ENCODE peak calls at places on chromosomes 12 and 14, in six cellular contexts. I, B, K, O, D and G are unnamed samples. For H3K4me1 and H4K20me1, the result is how much of the 10 kb centered on the place peaks cover.

GRCh38 chr14:92322516-92322915 is 449 bp upstream of the SLC24A4 start:
- DNase-seq in I (no peak), B (no peak), K (no peak), O (no peak), D (no peak), G (no peak)

GRCh38 chr14:80981673-80982072 is 26.3 kb downstream of the TSHR start:
- DNase-seq in I (no peak), B (no peak), K (no peak), O (no peak), D (no peak), G (no peak)

GRCh38 chr14:32256606-32257005 is 53.5 kb upstream of the RNU6-8 start:
- DNase-seq in I (peak), B (no peak), K (no peak), O (no peak), D (no peak), G (no peak)

GRCh38 chr12:29611906-29612305 is 114.4 kb upstream of the OVCH1 start:
- DNase-seq in I (peak), B (no peak), K (no peak), O (no peak), D (no peak), G (no peak)

GRCh38 chr12:52149651-52150241 is 42.1 kb downstream of the KRT80 start:
- DNase-seq in I (no peak), B (no peak), K (no peak), O (no peak), D (no peak), G (no peak)

GRCh38 chr12:128402481-128402880 is 135.5 kb downstream of the TMEM132C start:
- DNase-seq in I (no peak), B (no peak), K (peak), O (no peak), D (no peak), G (no peak)

GRCh38 chr12:126950266-126950665 is 1316.7 kb upstream of the TMEM132C start:
- DNase-seq in I (no peak), B (no peak), K (no peak), O (no peak), D (no peak), G (no peak)

GRCh38 chr14:24057271-24057670 is 5.5 kb downstream of the CARMIL3 start:
- DNase-seq in I (no peak), B (no peak), K (no peak), O (no peak), D (no peak), G (no peak)

DNA sequence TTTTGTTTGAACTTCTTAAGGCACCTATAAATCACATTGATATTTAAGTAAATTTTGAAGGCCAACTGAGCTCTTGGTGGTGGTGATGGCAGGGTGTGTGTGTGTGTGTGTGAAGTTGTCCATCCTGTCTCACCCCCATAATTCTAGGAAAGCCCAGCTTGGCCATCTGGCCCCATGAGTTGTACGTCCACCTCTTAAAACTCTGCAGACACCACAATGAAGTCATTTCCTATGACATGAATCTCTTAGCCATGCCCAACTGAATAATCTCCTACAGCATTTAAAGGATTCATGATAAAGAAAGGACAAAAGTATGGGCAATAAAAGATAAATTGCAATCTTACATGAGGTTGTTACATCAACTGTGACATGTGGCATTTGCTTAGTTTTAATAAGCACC is 123.4 kb downstream of the TTC7B start:
- DNase-seq in I (peak), B (no peak), K (no peak), O (no peak), D (no peak), G (no peak)
- H3K4me1 ChIP-seq in I (under half), B (under half), K (under half), O (under half), D (under half), G (under half)

DNA sequence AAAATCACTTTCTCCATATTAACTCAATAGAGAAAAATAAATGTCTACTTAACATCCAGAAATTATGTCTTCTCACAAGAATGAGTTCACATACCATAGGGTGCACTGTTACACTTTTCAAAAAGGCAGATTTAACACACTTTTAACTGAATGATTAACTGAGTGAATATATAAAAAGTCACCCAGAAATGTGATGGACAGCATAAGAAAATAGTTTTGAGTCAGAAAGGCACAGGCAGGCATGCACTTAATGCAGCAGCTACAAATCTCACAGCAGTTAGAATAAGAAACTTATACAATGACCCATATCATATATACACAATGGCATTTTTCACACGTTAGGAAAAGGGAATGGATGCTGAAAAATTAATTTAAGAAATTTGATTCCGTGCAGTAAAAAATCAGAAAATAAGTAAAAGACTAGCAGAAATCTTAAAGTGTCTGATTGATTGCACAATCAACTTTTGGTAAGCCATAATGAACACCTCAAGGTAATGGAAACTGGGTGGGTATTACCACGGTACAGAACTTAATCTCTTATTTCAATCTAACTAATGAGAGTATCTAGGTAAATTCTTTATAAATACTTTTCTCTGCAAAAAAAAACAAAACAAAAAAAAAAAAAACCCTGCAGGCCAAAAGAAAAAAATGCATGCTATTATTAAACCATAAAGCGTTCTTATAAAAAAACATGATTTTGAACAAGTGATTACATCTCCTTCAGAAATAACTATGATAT is 3.5 kb downstream of the MED13L start:
- DNase-seq in I (no peak), B (no peak), K (no peak), O (no peak), D (no peak), G (no peak)
- H4K20me1 ChIP-seq in I (half or more), B (under half), K (under half), O (under half), D (under half), G (under half)

DNA sequence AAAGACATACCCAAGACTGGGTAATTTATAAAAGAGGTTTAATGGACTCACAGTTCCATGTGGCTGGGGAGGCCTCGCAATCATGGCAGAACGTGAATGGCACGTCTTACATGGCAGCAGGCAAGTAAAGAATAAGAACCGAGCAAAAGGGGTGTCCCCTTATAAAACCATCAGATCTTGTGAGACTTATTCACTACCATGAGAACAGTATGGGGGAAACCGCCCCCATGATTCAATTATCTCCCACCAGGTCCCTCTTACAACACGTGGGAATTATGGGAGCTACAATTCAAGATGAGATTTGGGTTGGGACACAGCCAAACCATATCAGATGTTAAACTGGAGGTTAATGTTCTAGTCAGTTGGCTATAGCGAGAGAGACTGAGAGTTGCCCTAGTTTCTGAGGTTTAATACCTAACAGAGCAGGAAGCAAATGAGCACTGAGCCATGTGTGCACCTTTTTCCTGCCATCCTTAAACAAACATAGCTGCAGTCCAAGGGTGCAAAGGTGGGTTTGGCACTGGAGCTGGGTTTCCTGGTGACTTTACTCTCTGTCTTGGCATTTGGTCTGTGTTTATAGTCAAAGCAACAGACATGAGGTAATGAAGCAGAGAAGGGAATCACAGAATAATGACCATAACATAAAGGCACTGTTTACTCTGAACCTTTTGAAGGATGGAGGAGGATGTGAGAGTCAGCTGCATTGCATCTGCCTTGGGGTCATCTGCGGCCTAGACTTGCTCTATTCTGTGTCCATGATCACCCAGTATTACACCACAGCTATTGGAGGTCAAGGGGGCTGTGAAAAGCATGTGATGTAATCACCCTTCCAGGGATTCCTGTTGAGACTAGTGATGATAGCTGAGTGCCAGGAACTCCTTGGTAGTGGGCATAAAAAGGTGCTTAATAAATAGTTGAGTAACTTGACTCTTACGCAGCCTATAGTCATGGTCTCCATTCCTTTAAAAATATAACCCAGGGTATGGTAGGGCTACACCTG is 83.6 kb upstream of the USP44 start:
- DNase-seq in I (peak), B (peak), K (no peak), O (no peak), D (no peak), G (peak)
- TF ChIP-seq POLR2A in I (no peak), B (no peak), K (no peak), O (no peak), D (no peak), G (peak)

DNA sequence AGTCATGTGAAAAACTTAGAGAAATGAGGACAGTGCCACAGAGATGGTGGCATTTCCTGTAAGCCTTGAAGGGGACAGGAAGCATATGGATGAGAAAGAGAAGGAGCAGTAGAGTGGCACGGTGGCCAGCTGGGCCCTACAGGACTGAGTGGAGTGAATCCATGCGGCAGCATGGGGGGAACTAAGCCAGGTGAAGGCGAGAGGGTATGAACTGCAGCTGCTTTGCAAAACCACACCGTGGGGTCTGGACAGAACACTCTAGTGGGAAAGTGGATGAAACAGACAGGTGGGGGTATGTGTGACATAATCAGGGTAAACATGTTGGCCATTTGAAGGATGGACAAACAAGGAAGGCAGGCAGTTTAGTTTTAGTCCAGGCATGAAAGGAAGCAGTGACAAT is 10.4 kb upstream of the SYCP3 start:
- DNase-seq in I (no peak), B (no peak), K (no peak), O (no peak), D (no peak), G (no peak)
- H3K4me1 ChIP-seq in I (under half), B (under half), K (under half), O (under half), D (under half), G (under half)

DNA sequence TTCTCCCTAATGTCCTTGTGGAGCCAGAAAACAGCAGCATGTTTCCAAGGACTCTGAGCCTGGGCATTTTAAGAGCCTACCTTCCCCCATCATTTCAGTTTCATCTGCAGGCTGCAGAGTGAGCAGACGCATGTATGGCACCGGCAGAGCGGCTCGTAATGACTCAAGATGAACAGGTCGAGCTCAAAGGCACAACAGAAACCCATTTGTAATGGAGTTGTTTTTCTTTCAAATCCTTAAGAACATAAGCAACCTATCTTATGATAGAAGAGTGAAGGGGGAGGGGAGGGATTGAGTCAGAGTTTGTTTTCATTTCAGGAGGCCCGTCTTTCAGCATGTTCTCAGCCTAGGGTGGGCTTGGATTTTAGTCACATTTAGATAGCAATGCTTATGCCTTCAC is 54.9 kb upstream of the CISTR start:
- DNase-seq in I (peak), B (no peak), K (no peak), O (no peak), D (no peak), G (no peak)
- H4K20me1 ChIP-seq in I (under half), B (under half), K (under half), O (under half), D (under half), G (under half)